ENCODE peak calls at places on chromosomes 4 and X, in four cellular contexts. L is A549, W is GM12878, A is K562. Y is an unnamed sample.

GRCh38 chrX:1392376-1393130 is 640 bp upstream of the SLC25A6 start:
- DNase-seq in L (peak), W (no peak), A (peak), Y (no peak)

GRCh38 chrX:75155454-75155829 is 641 bp downstream of the ABCB7 start:
- DNase-seq in L (peak), W (no peak), A (peak), Y (no peak)

GRCh38 chrX:107450823-107451509 is 1.5 kb downstream of the FRMPD3 start:
- DNase-seq in L (peak), W (no peak), A (peak), Y (no peak)

GRCh38 chr4:163654621-163655020 is 160.1 kb downstream of the TMA16 start:
- DNase-seq in L (no peak), W (no peak), A (no peak), Y (no peak)

GRCh38 chr4:8472689-8473197 is 32.2 kb downstream of the TRMT44 start:
- DNase-seq in L (no peak), W (no peak), A (no peak), Y (no peak)

GRCh38 chr4:84939111-84939510 is 27.4 kb downstream of the WDFY3 start:
- DNase-seq in L (no peak), W (no peak), A (no peak), Y (no peak)

GRCh38 chr4:119050501-119051090 is 85.0 kb upstream of the MYOZ2 start:
- DNase-seq in L (no peak), W (no peak), A (no peak), Y (no peak)

GRCh38 chr4:132770776-132771175 is 378.3 kb upstream of the PCDH10 start:
- DNase-seq in L (no peak), W (no peak), A (no peak), Y (no peak)

GRCh38 chr4:3871881-3872833 is 106.0 kb downstream of the ADRA2C start:
- DNase-seq in L (peak), W (no peak), A (no peak), Y (no peak)

GRCh38 chr4:78185117-78185516 is 128.0 kb downstream of the FRAS1 start:
- DNase-seq in L (no peak), W (no peak), A (no peak), Y (no peak)

GRCh38 chr4:15920723-15921591 is 17.6 kb downstream of the FGFBP1 start:
- DNase-seq in L (peak), W (no peak), A (no peak), Y (no peak)

GRCh38 chr4:188439641-188440311 is 300.5 kb downstream of the TRIML1 start:
- DNase-seq in L (peak), W (no peak), A (no peak), Y (no peak)

GRCh38 chrX:123217728-123218127 is 33.6 kb downstream of the GRIA3 start:
- DNase-seq in L (no peak), W (no peak), A (no peak), Y (no peak)

GRCh38 chr4:33911951-33912350 is 2332.4 kb downstream of the ARAP2 start:
- DNase-seq in L (no peak), W (no peak), A (no peak), Y (no peak)

GRCh38 chr4:1295405-1296055 is 5.8 kb downstream of the MAEA start:
- DNase-seq in L (no peak), W (no peak), A (no peak), Y (no peak)

GRCh38 chr4:38759077-38759789 is 23.6 kb downstream of the TLR10 start:
- DNase-seq in L (peak), W (peak), A (peak), Y (peak)

GRCh38 chr4:121632686-121633085 is 64.1 kb downstream of the ANXA5 start:
- DNase-seq in L (no peak), W (no peak), A (no peak), Y (no peak)

GRCh38 chr4:145203400-145203799 is 23.0 kb upstream of the OTUD4 start:
- DNase-seq in L (no peak), W (no peak), A (no peak), Y (no peak)

GRCh38 chr4:150534818-150535217 is 47.1 kb upstream of the MAB21L2 start:
- DNase-seq in L (no peak), W (no peak), A (no peak), Y (no peak)

GRCh38 chr4:152529880-152530279 is 6.0 kb downstream of the FBXW7 start:
- DNase-seq in L (no peak), W (no peak), A (no peak), Y (no peak)

GRCh38 chrX:119880552-119881437 is 9.2 kb downstream of the NDUFA1 start:
- DNase-seq in L (peak), W (peak), A (peak), Y (peak)

GRCh38 chr4:130576218-130576617 is 1480.3 kb downstream of the C4orf33 start:
- DNase-seq in L (no peak), W (no peak), A (no peak), Y (no peak)

GRCh38 chr4:43651991-43652390 is 759.5 kb downstream of the GRXCR1 start:
- DNase-seq in L (no peak), W (no peak), A (no peak), Y (no peak)

GRCh38 chr4:182971702-182972101 is 54.5 kb upstream of the DCTD start:
- DNase-seq in L (no peak), W (no peak), A (no peak), Y (no peak)

GRCh38 chrX:68503830-68504229 is 5.0 kb downstream of the YIPF6 start:
- DNase-seq in L (no peak), W (no peak), A (no peak), Y (no peak)

GRCh38 chr4:32172761-32173160 is 1452.6 kb downstream of the PCDH7 start:
- DNase-seq in L (peak), W (no peak), A (no peak), Y (no peak)

GRCh38 chr4:112704991-112705845 is 68.3 kb downstream of the LARP7 start:
- DNase-seq in L (peak), W (no peak), A (no peak), Y (peak)

GRCh38 chr4:43898836-43899235 is 549.8 kb downstream of the KCTD8 start:
- DNase-seq in L (no peak), W (no peak), A (no peak), Y (no peak)

DNA sequence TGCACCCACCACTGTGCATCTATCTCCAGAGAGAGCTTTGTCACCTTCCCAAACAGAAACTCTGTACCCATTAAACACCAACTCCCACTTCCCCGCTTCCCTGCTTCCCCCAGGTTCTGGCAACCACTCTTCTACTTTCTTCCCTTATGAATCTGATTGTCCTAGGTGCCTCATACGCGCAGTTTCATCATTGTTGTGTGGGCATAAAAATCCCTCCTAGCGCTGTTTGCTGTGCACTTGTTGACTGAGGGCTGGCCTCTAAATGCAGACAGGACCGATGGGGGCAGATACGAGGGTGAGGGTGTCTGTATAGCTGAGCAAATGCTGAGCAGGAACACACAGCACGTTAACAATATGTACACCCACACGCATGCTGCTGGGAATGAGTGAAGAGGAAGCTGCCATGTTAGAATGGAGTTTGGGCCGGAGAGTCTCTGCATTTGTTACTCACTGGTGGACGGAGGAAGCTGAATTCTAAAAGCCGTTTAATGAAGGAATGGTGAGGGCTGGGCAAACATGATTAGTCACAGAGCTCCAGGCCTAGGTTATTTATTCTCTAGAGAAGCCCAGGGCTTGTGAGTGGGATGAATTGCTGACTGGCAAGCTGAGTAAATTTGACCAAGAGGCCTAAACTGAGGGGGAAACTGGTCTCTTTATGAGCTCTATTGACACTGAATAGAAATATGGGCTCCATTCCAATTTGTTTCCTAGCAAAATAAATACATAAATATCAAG is 95.7 kb upstream of the RPS6KA3 start:
- DNase-seq in L (peak), W (no peak), A (no peak), Y (peak)
- TF ChIP-seq CHD4 in L (no peak), W (no peak), A (no peak), Y (no peak)

GRCh38 chr4:7222521-7222920 is 30.2 kb downstream of the SORCS2 start:
- DNase-seq in L (no peak), W (no peak), A (no peak), Y (no peak)

GRCh38 chr4:7224878-7225533 is 32.7 kb downstream of the SORCS2 start:
- DNase-seq in L (no peak), W (no peak), A (no peak), Y (no peak)

GRCh38 chr4:7223566-7223965 is 31.2 kb downstream of the SORCS2 start:
- DNase-seq in L (peak), W (no peak), A (no peak), Y (no peak)

GRCh38 chr4:7226464-7226863 is 34.1 kb downstream of the SORCS2 start:
- DNase-seq in L (no peak), W (no peak), A (no peak), Y (no peak)

GRCh38 chr4:7224001-7224400 is 31.7 kb downstream of the SORCS2 start:
- DNase-seq in L (no peak), W (no peak), A (no peak), Y (no peak)
- TF ChIP-seq CHD4 in L (no peak), W (no peak), A (no peak), Y (no peak)

DNA sequence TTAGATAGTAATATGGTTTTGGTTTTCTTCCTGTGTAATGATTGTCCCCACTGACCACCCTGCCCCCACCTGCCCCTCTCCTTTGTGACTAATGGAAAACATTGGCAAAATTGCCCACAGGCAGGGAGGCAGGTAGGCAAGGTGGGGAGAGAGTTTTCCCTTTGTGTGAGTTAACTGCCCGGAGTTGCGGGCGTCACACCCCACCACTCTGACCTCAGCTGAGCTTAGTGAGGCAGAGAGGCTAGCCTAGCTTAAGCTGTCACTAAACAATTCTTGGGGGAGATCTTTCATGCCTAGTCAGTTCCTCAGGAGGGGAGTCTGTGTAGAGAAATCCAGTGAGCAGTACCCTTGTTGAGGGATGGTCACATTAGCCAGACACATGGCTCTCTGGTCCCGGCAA is 245.3 kb downstream of the BCOR start:
- DNase-seq in L (no peak), W (no peak), A (no peak), Y (no peak)
- TF ChIP-seq CHD4 in L (no peak), W (no peak), A (no peak), Y (no peak)

GRCh38 chr4:30605616-30606015 is 114.6 kb upstream of the PCDH7 start:
- DNase-seq in L (no peak), W (no peak), A (no peak), Y (no peak)

GRCh38 chr4:30614771-30615170 is 105.4 kb upstream of the PCDH7 start:
- DNase-seq in L (no peak), W (no peak), A (no peak), Y (no peak)

DNA sequence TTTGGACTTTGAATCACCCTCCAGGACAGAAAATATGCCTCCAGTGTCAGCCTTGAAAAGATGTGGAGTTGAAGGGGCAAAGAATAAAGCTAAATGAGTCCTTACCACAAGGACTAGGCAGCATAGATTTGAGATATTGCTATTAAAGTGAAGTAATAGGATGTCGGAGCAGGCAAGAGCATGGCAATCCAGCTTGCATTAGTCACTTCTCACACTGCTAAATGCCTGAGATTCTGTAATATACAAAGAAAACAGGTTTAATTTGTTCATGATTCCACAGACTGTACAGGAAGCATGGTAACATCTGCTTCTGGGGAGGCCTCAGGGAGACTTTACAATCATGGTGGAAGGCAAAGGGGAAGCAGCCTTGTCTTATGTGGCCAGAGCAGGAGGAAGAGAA is 109.8 kb upstream of the PCDH7 start:
- DNase-seq in L (no peak), W (no peak), A (no peak), Y (no peak)
- TF ChIP-seq CHD4 in L (no peak), W (no peak), A (no peak), Y (no peak)

GRCh38 chr4:122758033-122758432 is 25.5 kb downstream of the BBS12 start:
- DNase-seq in L (peak), W (no peak), A (peak), Y (no peak)
- TF ChIP-seq CHD4 in L (no peak), W (no peak), A (no peak), Y (no peak)

DNA sequence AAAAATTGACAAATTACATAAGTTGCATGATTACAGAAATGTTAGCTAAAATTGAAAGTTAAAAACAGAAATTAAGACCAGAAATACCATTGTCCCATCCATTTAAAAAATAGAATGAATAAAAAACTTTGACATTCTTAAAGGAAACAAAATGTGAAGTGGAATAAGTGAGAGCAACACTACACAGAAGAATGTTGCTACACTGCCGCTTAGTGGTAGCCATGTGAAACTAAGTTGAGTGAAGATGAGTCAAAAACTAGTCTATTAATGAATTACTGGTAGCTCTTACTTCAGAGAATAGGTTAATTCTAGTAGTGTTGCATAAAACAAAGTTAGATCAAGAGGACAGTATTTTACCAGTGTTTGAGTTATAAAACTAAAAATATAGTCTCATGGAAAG is 571.0 kb upstream of the KLHL4 start:
- DNase-seq in L (peak), W (peak), A (peak), Y (peak)
- TF ChIP-seq CHD4 in L (no peak), W (no peak), A (no peak), Y (no peak)

GRCh38 chrX:154350429-154351182 is 23.8 kb downstream of the FLNA start:
- DNase-seq in L (peak), W (no peak), A (no peak), Y (no peak)
- TF ChIP-seq CHD4 in L (no peak), W (no peak), A (no peak), Y (no peak)

GRCh38 chr4:159142985-159143384 is 40.1 kb downstream of the RAPGEF2 start:
- DNase-seq in L (no peak), W (no peak), A (no peak), Y (no peak)

GRCh38 chr4:159137176-159137575 is 34.3 kb downstream of the RAPGEF2 start:
- DNase-seq in L (peak), W (no peak), A (no peak), Y (no peak)

GRCh38 chr4:159144112-159144694 is 41.3 kb downstream of the RAPGEF2 start:
- DNase-seq in L (no peak), W (no peak), A (no peak), Y (no peak)

GRCh38 chr4:159142254-159142653 is 39.4 kb downstream of the RAPGEF2 start:
- DNase-seq in L (no peak), W (no peak), A (no peak), Y (no peak)

GRCh38 chr4:159141193-159141592 is 38.3 kb downstream of the RAPGEF2 start:
- DNase-seq in L (peak), W (no peak), A (no peak), Y (peak)
- TF ChIP-seq CHD4 in L (no peak), W (no peak), A (no peak), Y (no peak)

GRCh38 chr4:54513741-54514140 is 144.0 kb upstream of the KIT start:
- DNase-seq in L (no peak), W (no peak), A (no peak), Y (no peak)

GRCh38 chr4:54509057-54509456 is 148.7 kb upstream of the KIT start:
- DNase-seq in L (no peak), W (no peak), A (no peak), Y (no peak)

GRCh38 chr4:54517793-54518444 is 139.8 kb upstream of the KIT start:
- DNase-seq in L (no peak), W (no peak), A (no peak), Y (no peak)

GRCh38 chr4:54516556-54517215 is 141.1 kb upstream of the KIT start:
- DNase-seq in L (no peak), W (no peak), A (no peak), Y (no peak)

GRCh38 chr4:54513231-54513630 is 144.5 kb upstream of the KIT start:
- DNase-seq in L (no peak), W (no peak), A (no peak), Y (no peak)
- TF ChIP-seq CHD4 in L (no peak), W (no peak), A (no peak), Y (no peak)

Y was measured in HepG2.